ENCODE peak calls at places on chromosomes 7 and 10, in four cellular contexts. U, R, F and O are unnamed samples. For H3K4me1 and H3K27me3, the result is how much of the 10 kb centered on the place peaks cover.

GRCh38 chr10:116612107-116612506 is 8.6 kb upstream of the PNLIPRP2 start:
- DNase-seq in U (no peak), R (no peak), F (no peak), O (no peak)

GRCh38 chr7:99742737-99743394 is 7.9 kb upstream of the CYP3A7 start:
- DNase-seq in U (no peak), R (no peak), F (no peak), O (no peak)

GRCh38 chr10:1402821-1403507 is 334.4 kb downstream of the ADARB2 start:
- DNase-seq in U (no peak), R (no peak), F (no peak), O (no peak)

GRCh38 chr10:117647306-117647705 is 104.8 kb downstream of the EMX2 start:
- DNase-seq in U (no peak), R (no peak), F (no peak), O (no peak)

GRCh38 chr10:32065871-32066270 is 9.6 kb upstream of the KIF5B start:
- DNase-seq in U (no peak), R (no peak), F (no peak), O (no peak)

GRCh38 chr10:92573091-92573797 is 649 bp downstream of the IDE start:
- DNase-seq in U (no peak), R (peak), F (peak), O (peak)

GRCh38 chr10:12701696-12702095 is 299.8 kb downstream of the CCDC3 start:
- DNase-seq in U (no peak), R (no peak), F (no peak), O (no peak)

GRCh38 chr7:69399038-69399800 is 199.1 kb upstream of the AUTS2 start:
- DNase-seq in U (no peak), R (peak), F (no peak), O (no peak)

GRCh38 chr10:104406715-104407517 is 53.3 kb downstream of the CFAP58 start:
- DNase-seq in U (no peak), R (peak), F (peak), O (no peak)

GRCh38 chr7:43196379-43196778 is 83.9 kb downstream of the HECW1 start:
- DNase-seq in U (no peak), R (no peak), F (no peak), O (no peak)

GRCh38 chr10:83943920-83944319 is 195.4 kb upstream of the GHITM start:
- DNase-seq in U (no peak), R (no peak), F (no peak), O (no peak)

GRCh38 chr7:127782075-127782474 is 130.1 kb downstream of the SND1 start:
- DNase-seq in U (no peak), R (no peak), F (no peak), O (no peak)

GRCh38 chr10:108597657-108598319 is 1325.5 kb downstream of the XPNPEP1 start:
- DNase-seq in U (no peak), R (peak), F (no peak), O (peak)

GRCh38 chr10:97781541-97782331 is 9.9 kb upstream of the SFRP5 start:
- DNase-seq in U (no peak), R (no peak), F (no peak), O (no peak)

GRCh38 chr10:77244746-77245145 is 392.9 kb downstream of the KCNMA1 start:
- DNase-seq in U (no peak), R (no peak), F (no peak), O (no peak)

GRCh38 chr10:5830629-5831445 is 17.6 kb upstream of the GDI2 start:
- DNase-seq in U (no peak), R (no peak), F (no peak), O (no peak)

GRCh38 chr10:5835446-5836095 is 22.3 kb upstream of the GDI2 start:
- DNase-seq in U (no peak), R (no peak), F (no peak), O (no peak)

GRCh38 chr10:5831446-5831782 is 18.2 kb upstream of the GDI2 start:
- DNase-seq in U (no peak), R (no peak), F (no peak), O (no peak)

GRCh38 chr10:5833814-5834213 is 20.6 kb upstream of the GDI2 start:
- DNase-seq in U (no peak), R (no peak), F (peak), O (no peak)

DNA sequence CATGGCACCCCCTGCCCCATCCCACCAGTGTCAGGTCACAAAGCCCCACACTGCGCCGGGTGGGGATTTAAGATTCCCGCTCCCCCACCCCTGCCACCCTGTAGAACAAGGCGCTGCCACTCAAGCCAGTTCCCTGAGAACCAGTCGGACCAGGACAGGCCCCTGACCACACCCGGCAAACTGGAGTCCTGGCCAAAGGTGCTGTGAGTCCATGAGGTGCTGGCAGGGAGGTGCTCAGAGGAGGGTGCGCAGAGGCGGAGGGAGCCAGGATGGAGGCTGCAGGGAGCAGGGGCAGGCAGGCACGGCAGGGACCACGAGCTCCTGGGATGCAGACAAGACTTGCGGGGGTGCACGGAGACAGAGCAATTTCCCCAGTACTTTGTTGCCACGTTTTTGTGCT is 19.7 kb upstream of the GDI2 start:
- DNase-seq in U (no peak), R (no peak), F (no peak), O (no peak)
- H3K4me1 ChIP-seq in U (under half), R (under half), F (under half), O (under half)

GRCh38 chr7:73648593-73649332 is 18.9 kb upstream of the VPS37D start:
- DNase-seq in U (no peak), R (no peak), F (no peak), O (no peak)

GRCh38 chr7:73652541-73652949 is 15.1 kb upstream of the VPS37D start:
- DNase-seq in U (no peak), R (no peak), F (no peak), O (no peak)

GRCh38 chr7:73646785-73647724 is 20.6 kb upstream of the VPS37D start:
- DNase-seq in U (no peak), R (no peak), F (no peak), O (no peak)

GRCh38 chr7:73647725-73648592 is 19.7 kb upstream of the VPS37D start:
- DNase-seq in U (no peak), R (peak), F (peak), O (peak)

DNA sequence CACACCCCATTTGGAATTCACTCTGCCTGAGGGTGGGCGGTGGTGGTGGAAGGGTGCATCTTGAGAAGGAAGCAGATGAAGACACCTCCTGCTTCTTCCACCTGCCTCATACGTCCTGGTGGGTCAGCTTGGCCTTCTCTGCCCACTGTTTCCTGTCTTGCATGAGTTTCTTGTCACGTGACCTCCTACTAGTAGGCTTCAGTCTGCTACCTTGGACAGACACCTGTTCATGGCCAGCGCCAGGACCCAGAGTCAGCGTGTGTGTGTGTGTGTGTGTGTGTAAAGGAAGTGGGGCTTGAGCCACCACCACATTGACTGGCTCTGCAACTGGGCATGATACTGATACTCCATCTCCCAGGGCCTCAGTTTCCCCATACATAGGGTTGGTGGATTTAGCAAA is 17.1 kb upstream of the VPS37D start:
- DNase-seq in U (no peak), R (no peak), F (no peak), O (no peak)
- H3K27me3 ChIP-seq in U (half or more), R (half or more), F (half or more), O (under half)

GRCh38 chr10:119867317-119867716 is 5.3 kb downstream of the MCMBP start:
- DNase-seq in U (no peak), R (no peak), F (no peak), O (no peak)

GRCh38 chr10:119878524-119878923 is 5.9 kb upstream of the MCMBP start:
- DNase-seq in U (no peak), R (no peak), F (no peak), O (no peak)

GRCh38 chr10:119871881-119872609 is 598 bp downstream of the MCMBP start:
- DNase-seq in U (peak), R (peak), F (peak), O (peak)

GRCh38 chr10:119872610-119872859 is at the start of gene MCMBP:
- DNase-seq in U (no peak), R (no peak), F (no peak), O (no peak)

DNA sequence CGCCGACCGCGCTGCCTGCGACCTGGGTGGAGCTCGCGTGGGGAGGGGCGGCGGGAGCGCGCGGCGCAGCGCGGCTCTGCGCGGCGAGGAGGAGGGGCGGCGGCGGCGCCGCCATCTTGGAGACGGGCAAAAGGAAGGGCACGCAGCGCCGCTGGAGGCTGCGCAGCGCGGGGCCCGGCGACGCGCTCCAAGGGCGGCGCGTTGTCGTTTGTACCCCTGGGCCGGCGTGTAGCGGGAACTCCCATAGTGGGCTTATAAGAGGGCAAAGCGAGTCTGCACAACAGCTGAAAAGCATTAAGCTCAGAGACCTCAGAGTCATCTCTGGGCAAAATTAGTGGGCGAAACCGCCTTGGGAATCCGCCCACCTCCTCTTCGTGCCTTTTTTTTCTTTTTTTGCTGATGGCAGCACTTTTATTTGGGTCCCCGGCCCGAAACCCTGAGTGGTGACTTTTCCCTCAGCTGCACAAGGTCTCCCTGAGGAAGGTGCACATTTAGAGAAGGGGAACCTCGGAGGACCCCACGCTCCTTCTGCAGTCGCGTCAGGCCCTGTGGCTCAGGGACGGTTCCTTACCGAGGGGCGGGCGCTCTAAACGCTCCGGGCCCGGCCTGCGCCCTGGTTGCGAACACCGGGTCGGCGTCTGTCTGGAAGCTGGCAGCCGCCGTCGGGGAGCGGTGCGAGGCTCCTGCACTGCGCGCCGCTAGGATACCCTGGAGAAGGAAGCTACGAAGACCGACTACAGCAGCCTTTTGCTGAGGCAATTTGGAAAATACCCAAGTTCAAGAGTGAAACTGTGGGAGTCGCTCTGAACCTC is 423 bp upstream of the MCMBP start:
- DNase-seq in U (peak), R (peak), F (peak), O (peak)
- H3K4me3 ChIP-seq in U (peak), R (peak), F (peak), O (peak)

GRCh38 chr10:6579904-6580278 is at the start of gene PRKCQ:
- DNase-seq in U (no peak), R (no peak), F (peak), O (no peak)
- H3K4me1 ChIP-seq in U (under half), R (under half), F (under half), O (under half)

GRCh38 chr10:133140417-133141143 is 19.4 kb upstream of the KNDC1 start:
- DNase-seq in U (no peak), R (no peak), F (no peak), O (peak)
- H3K27me3 ChIP-seq in U (half or more), R (under half), F (under half), O (under half)

GRCh38 chr7:150384406-150385239 is 5.5 kb downstream of the ZNF775 start:
- DNase-seq in U (no peak), R (peak), F (no peak), O (no peak)
- H3K4me3 ChIP-seq in U (no peak), R (peak), F (no peak), O (no peak)